ENCODE peak calls at places on chromosomes 12 and 14, in four cellular contexts. U, P, G and R are unnamed samples. For H3K4me1 and H3K9me3, the result is how much of the 10 kb centered on the place peaks cover.

GRCh38 chr12:49963976-49964815 is 2.5 kb downstream of the AQP5 start:
- DNase-seq in U (no peak), G (no peak), P (no peak), R (no peak)

GRCh38 chr12:41205070-41205715 is 17.1 kb downstream of the PDZRN4 start:
- DNase-seq in G (no peak), U (peak), P (no peak), R (no peak)

GRCh38 chr12:47941475-47942326 is 21.7 kb upstream of the TMEM106C start:
- DNase-seq in U (no peak), G (no peak), P (no peak), R (no peak)

GRCh38 chr14:92348154-92348553 is 25.2 kb downstream of the SLC24A4 start:
- DNase-seq in U (no peak), G (peak), P (no peak), R (no peak)

GRCh38 chr12:73892181-73892580 is 645.5 kb upstream of the ATXN7L3B start:
- DNase-seq in P (no peak), G (no peak), U (peak), R (no peak)

GRCh38 chr14:101506211-101506920 is 54.9 kb upstream of the DIO3 start:
- DNase-seq in G (no peak), P (no peak), U (no peak), R (peak)

GRCh38 chr12:49019435-49020317 is 1.1 kb upstream of the PRKAG1 start:
- DNase-seq in P (peak), G (peak), U (peak), R (no peak)

GRCh38 chr12:2963760-2964292 is 4.6 kb downstream of the TEAD4 start:
- DNase-seq in P (no peak), G (no peak), U (peak), R (no peak)

GRCh38 chr14:54343276-54344121 is 53.3 kb upstream of the CDKN3 start:
- DNase-seq in G (no peak), U (no peak), P (no peak), R (no peak)

GRCh38 chr12:15701721-15702156 is 87.4 kb downstream of the EPS8 start:
- DNase-seq in P (no peak), U (peak), G (no peak), R (no peak)

GRCh38 chr14:68899033-68899603 is 80.0 kb downstream of the ACTN1 start:
- DNase-seq in U (no peak), P (peak), G (no peak), R (no peak)

GRCh38 chr14:64391113-64391725 is 3.1 kb downstream of the MTHFD1 start:
- DNase-seq in G (no peak), U (no peak), P (no peak), R (no peak)

GRCh38 chr12:1583421-1584078 is 10.8 kb downstream of the FBXL14 start:
- DNase-seq in P (peak), U (peak), G (peak), R (peak)

GRCh38 chr12:65823481-65824313 is 586 bp upstream of the HMGA2 start:
- DNase-seq in G (peak), P (no peak), U (peak), R (peak)

GRCh38 chr12:89192419-89192818 is 159.9 kb downstream of the DUSP6 start:
- DNase-seq in P (no peak), U (peak), G (peak), R (no peak)

GRCh38 chr12:72330291-72330690 is 58.1 kb downstream of the TRHDE start:
- DNase-seq in P (no peak), U (peak), G (no peak), R (peak)

GRCh38 chr12:66143868-66144267 is 13.3 kb upstream of the LLPH start:
- DNase-seq in G (no peak), P (no peak), U (no peak), R (no peak)

GRCh38 chr12:120399531-120399930 is 30.6 kb upstream of the MSI1 start:
- DNase-seq in P (no peak), U (peak), G (no peak), R (no peak)

GRCh38 chr14:68509188-68509953 is 283.5 kb downstream of the ZFP36L1 start:
- DNase-seq in P (no peak), U (peak), G (no peak), R (no peak)

GRCh38 chr14:100880271-100881101 is 23.0 kb downstream of the RTL1 start:
- DNase-seq in U (no peak), G (no peak), P (no peak), R (peak)

GRCh38 chr14:50000215-50001145 is 107.6 kb downstream of the ARF6 start:
- DNase-seq in G (no peak), P (peak), U (peak), R (peak)

GRCh38 chr12:3333583-3333982 is 157.4 kb upstream of the PRMT8 start:
- DNase-seq in G (peak), U (no peak), P (no peak), R (no peak)

GRCh38 chr14:104348741-104349140 is 210.4 kb downstream of the KIF26A start:
- DNase-seq in P (no peak), G (no peak), U (no peak), R (no peak)

GRCh38 chr12:123013185-123014095 is 33.0 kb downstream of the ARL6IP4 start:
- DNase-seq in G (no peak), P (no peak), U (no peak), R (no peak)

GRCh38 chr12:103182299-103182698 is 224.8 kb downstream of the ASCL1 start:
- DNase-seq in P (no peak), U (no peak), G (no peak), R (no peak)

GRCh38 chr14:41144370-41144769 is 462.3 kb upstream of the LRFN5 start:
- DNase-seq in P (no peak), U (no peak), G (no peak), R (no peak)

GRCh38 chr12:105559292-105559691 is 228.8 kb downstream of the C12orf75 start:
- DNase-seq in U (no peak), P (no peak), G (no peak), R (no peak)

DNA sequence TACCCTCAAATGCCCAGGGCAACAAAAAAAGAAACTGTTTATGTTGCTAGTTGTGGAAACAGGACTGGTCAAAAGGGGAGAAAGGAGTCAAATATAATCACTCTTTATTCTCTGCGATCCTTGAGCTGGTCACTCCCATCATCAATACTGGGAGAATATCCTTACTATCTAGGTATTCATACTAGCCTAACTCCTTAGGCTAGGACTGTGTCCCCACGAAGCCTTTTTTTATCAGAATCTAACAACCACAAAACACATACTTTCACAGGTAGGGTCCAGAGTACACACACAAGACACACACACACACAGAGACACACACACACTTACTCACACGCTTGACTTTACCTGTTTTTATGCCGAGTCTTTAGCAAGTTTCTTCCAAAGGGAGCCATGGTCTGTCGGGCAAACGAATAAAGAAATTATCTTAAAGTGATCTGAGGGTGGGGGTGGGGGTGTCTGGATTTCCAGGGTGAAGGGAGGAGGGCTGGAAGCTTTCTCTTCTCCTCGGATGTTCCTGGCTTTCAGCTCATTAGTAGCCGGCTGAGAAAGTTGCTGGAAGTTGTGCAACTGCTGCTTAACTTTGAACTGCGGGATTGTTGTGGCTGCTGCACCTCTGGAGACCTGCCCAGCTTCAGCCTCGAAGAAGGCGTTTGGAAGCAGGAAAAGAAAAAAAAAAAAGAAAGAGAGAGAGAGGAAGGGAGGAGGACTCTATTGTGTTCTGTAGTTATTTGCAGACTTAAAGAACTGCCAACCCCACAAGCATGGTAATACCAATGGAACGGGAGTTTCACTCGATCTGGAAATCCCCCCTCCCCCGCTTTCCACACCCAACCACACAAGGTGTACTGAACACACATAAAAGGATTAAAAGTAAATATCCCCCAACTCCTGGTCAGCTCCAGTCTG is at the start of gene RASSF9:
- DNase-seq in P (no peak), G (no peak), U (peak), R (peak)
- H3K4me1 ChIP-seq in P (under half), G (under half), U (under half), R (under half)

GRCh38 chr12:116395381-116395780 is 117.9 kb upstream of the MED13L start:
- DNase-seq in U (no peak), G (no peak), P (no peak), R (no peak)

GRCh38 chr12:116400671-116401357 is 123.3 kb upstream of the MED13L start:
- DNase-seq in P (no peak), U (no peak), G (no peak), R (no peak)

GRCh38 chr12:116399055-116399454 is 121.6 kb upstream of the MED13L start:
- DNase-seq in P (no peak), G (no peak), U (no peak), R (no peak)

GRCh38 chr12:116397148-116397547 is 119.7 kb upstream of the MED13L start:
- DNase-seq in U (peak), P (no peak), G (no peak), R (no peak)

GRCh38 chr12:116398193-116398592 is 120.7 kb upstream of the MED13L start:
- DNase-seq in G (no peak), U (no peak), P (no peak), R (no peak)
- H3K9me3 ChIP-seq in G (under half), U (under half), P (under half), R (under half)

DNA sequence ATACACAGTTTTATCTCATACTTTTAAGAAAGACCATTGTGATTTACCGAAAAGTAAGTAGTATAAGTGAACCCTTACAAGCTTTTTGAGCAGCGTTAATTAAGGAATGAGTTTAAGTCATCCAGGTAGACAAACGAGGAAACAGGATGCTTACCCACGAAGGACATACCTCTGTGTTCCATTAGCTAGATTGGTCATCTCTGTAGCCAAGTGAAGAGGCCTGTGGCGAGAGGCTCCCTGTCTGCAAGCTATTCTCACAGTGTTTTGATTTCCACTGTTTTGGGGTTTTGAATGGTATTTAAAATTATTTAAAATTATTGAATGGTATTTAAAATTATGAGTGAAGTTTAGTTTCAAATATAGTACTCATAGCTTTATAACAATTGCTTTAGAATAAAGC is 342.1 kb upstream of the RGS6 start:
- DNase-seq in G (no peak), U (no peak), P (no peak), R (no peak)
- H3K4me1 ChIP-seq in G (under half), U (under half), P (under half), R (under half)

GRCh38 chr14:38171197-38171596 is 36.5 kb upstream of the SSTR1 start:
- DNase-seq in U (no peak), P (no peak), G (no peak), R (no peak)
- H3K9me3 ChIP-seq in U (under half), P (under half), G (under half), R (under half)